ENCODE peak calls at places on chromosomes 13 and 19, in ten cellular contexts. A is aorta; H is germinal center; X is SHP77; R is right lobe of liver; B is progenitor cell of endocrine pancreas; O is foreskin fibroblast; K is activated CD4-positive, alpha-beta T cell treated with anti-CD3 and anti-CD28 coated beads, Interleukin-2, amount 10 ng/mL, durations not matched to agents 7 days and 5 days; S is KBM-7; T is epithelial cell of esophagus. Y is an unnamed sample.

GRCh38 chr19:35712529-35712909 is 5.3 kb upstream of the KMT2B start:
- DNase-seq in A (no peak), H (no peak), X (no peak), R (no peak), B (no peak), O (no peak), K (no peak), S (no peak), T (no peak), Y (no peak)

GRCh38 chr13:60417734-60418133 is 20.7 kb downstream of the TDRD3 start:
- DNase-seq in A (no peak), H (no peak), X (no peak), R (no peak), B (no peak), O (no peak), K (no peak), S (no peak), T (no peak), Y (no peak)

GRCh38 chr19:39498262-39499081 is at the start of gene DLL3:
- DNase-seq in A (no peak), H (no peak), X (peak), R (no peak), B (no peak), O (peak), K (no peak), S (no peak), T (peak), Y (peak)

GRCh38 chr13:46801831-46802230 is 4.9 kb upstream of the ESD start:
- DNase-seq in A (no peak), H (no peak), X (no peak), R (no peak), B (no peak), O (peak), K (no peak), S (no peak), T (peak), Y (no peak)

GRCh38 chr19:10430505-10431253 is 10.3 kb downstream of the PDE4A start:
- DNase-seq in A (peak), H (no peak), X (no peak), R (no peak), B (no peak), O (peak), K (no peak), S (no peak), T (no peak), Y (no peak)

GRCh38 chr13:33089311-33089710 is 73.1 kb downstream of the KL start:
- DNase-seq in A (no peak), H (no peak), X (no peak), R (no peak), B (no peak), O (no peak), K (no peak), S (no peak), T (no peak), Y (no peak)

GRCh38 chr13:21987793-21988192 is 316.9 kb downstream of the FGF9 start:
- DNase-seq in A (no peak), H (no peak), X (no peak), R (no peak), B (no peak), O (no peak), K (no peak), S (peak), T (no peak), Y (no peak)

GRCh38 chr13:102028846-102029245 is 373.0 kb downstream of the FGF14 start:
- DNase-seq in A (no peak), H (no peak), X (no peak), R (no peak), B (no peak), O (no peak), K (no peak), S (no peak), T (no peak), Y (no peak)

GRCh38 chr13:25869941-25870340 is 181.9 kb downstream of the SHISA2 start:
- DNase-seq in A (no peak), H (no peak), X (no peak), R (no peak), B (no peak), O (no peak), K (no peak), S (no peak), T (no peak), Y (no peak)

GRCh38 chr19:35155441-35155840 is 906 bp downstream of the FXYD5 start:
- DNase-seq in A (no peak), H (peak), X (no peak), R (no peak), B (no peak), O (peak), K (peak), S (no peak), T (no peak), Y (peak)

GRCh38 chr19:29562299-29563297 is 36.8 kb downstream of the VSTM2B start:
- DNase-seq in A (no peak), H (no peak), X (no peak), R (no peak), B (no peak), O (no peak), K (no peak), S (no peak), T (no peak), Y (no peak)

GRCh38 chr13:50707533-50708096 is 135.9 kb downstream of the DLEU7 start:
- DNase-seq in A (no peak), H (no peak), X (no peak), R (no peak), B (no peak), O (no peak), K (no peak), S (peak), T (no peak), Y (no peak)

GRCh38 chr13:79470666-79471065 is 10.3 kb upstream of the NDFIP2 start:
- DNase-seq in A (no peak), H (no peak), X (no peak), R (no peak), B (no peak), O (no peak), K (no peak), S (no peak), T (no peak), Y (no peak)

GRCh38 chr19:16338470-16339360 is 14.1 kb downstream of the KLF2 start:
- DNase-seq in A (peak), H (peak), X (no peak), R (no peak), B (no peak), O (peak), K (peak), S (peak), T (peak), Y (no peak)

GRCh38 chr19:45632468-45633196 is 6.6 kb downstream of the EML2 start:
- DNase-seq in A (peak), H (peak), X (peak), R (no peak), B (peak), O (peak), K (peak), S (no peak), T (peak), Y (peak)

GRCh38 chr13:28031220-28031903 is 42.9 kb upstream of the URAD start:
- DNase-seq in A (no peak), H (no peak), X (no peak), R (peak), B (no peak), O (no peak), K (no peak), S (peak), T (no peak), Y (no peak)

GRCh38 chr13:85093808-85094207 is 705.4 kb downstream of the SLITRK6 start:
- DNase-seq in A (no peak), H (no peak), X (peak), R (no peak), B (no peak), O (peak), K (no peak), S (no peak), T (peak), Y (no peak)

GRCh38 chr13:66794340-66795031 is 435.6 kb downstream of the PCDH9 start:
- DNase-seq in A (no peak), H (no peak), X (no peak), R (no peak), B (no peak), O (no peak), K (no peak), S (no peak), T (no peak), Y (no peak)